ENCODE peak calls at places on chromosomes 4 and X, in four cellular contexts. K, V, L and X are unnamed samples.

GRCh38 chr4:68267433-68267944 is 22.0 kb upstream of the TMPRSS11B start:
- DNase-seq in K (peak; percentile 1), V (no peak), L (no peak), X (no peak)

GRCh38 chr4:177032341-177032740 is 239.6 kb upstream of the VEGFC start:
- DNase-seq in K (no peak), V (no peak), L (no peak), X (no peak)

GRCh38 chr4:165872443-165873297 is at the start of gene TLL1:
- DNase-seq in K (no peak), V (no peak), L (peak; percentile 42), X (peak; percentile 7)

GRCh38 chr4:184960505-184960971 is 57.8 kb upstream of the HELT start:
- DNase-seq in K (no peak), V (no peak), L (no peak), X (no peak)

GRCh38 chr4:24666316-24666715 is 82.0 kb upstream of the DHX15 start:
- DNase-seq in K (no peak), V (no peak), L (no peak), X (no peak)

GRCh38 chrX:106670631-106671030 is 55.9 kb upstream of the RNF128 start:
- DNase-seq in K (no peak), V (no peak), L (no peak), X (no peak)

GRCh38 chrX:9048801-9049200 is 14.9 kb upstream of the FAM9B start:
- DNase-seq in K (no peak), V (no peak), L (no peak), X (no peak)

GRCh38 chr4:56320293-56320692 is 67.0 kb downstream of the AASDH start:
- DNase-seq in K (peak; percentile 9), V (no peak), L (no peak), X (no peak)

GRCh38 chr4:150518559-150518958 is 63.4 kb upstream of the MAB21L2 start:
- DNase-seq in K (peak; percentile 9), V (no peak), L (no peak), X (no peak)

GRCh38 chrX:21781976-21782375 is 24.1 kb upstream of the SMPX start:
- DNase-seq in K (no peak), V (no peak), L (no peak), X (no peak)

GRCh38 chr4:89847571-89848325 is 10.8 kb upstream of the SNCA start:
- DNase-seq in K (no peak), V (no peak), L (no peak), X (no peak)

GRCh38 chrX:120664081-120664480 is 34.2 kb upstream of the C1GALT1C1 start:
- DNase-seq in K (peak; percentile 27), V (no peak), L (no peak), X (no peak)

GRCh38 chr4:3342182-3342854 is 49.5 kb downstream of the RGS12 start:
- DNase-seq in K (peak; percentile 51), V (peak; percentile 35), L (no peak), X (no peak)

GRCh38 chr4:186015212-186015817 is 53.6 kb upstream of the TLR3 start:
- DNase-seq in K (no peak), V (no peak), L (peak; percentile 38), X (no peak)

GRCh38 chr4:11130195-11130975 is 298.3 kb downstream of the HS3ST1 start:
- DNase-seq in K (no peak), V (no peak), L (no peak), X (no peak)

GRCh38 chr4:47374477-47374876 is 89.0 kb downstream of the COMMD8 start:
- DNase-seq in K (peak; percentile 5), V (no peak), L (no peak), X (no peak)

GRCh38 chr4:102825261-102826071 is 1.9 kb downstream of the UBE2D3 start:
- DNase-seq in K (peak; percentile 78), V (peak; percentile 35), L (peak; percentile 25), X (no peak)

GRCh38 chrX:132022863-132023116 is 312 bp upstream of the STK26 start:
- DNase-seq in K (no peak), V (no peak), L (no peak), X (no peak)

GRCh38 chr4:146548443-146548842 is 26.7 kb upstream of the SLC10A7 start:
- DNase-seq in K (no peak), V (no peak), L (no peak), X (no peak)

GRCh38 chrX:144006811-144007210 is 122.9 kb downstream of the UBE2NL start:
- DNase-seq in K (peak; percentile 44), V (no peak), L (no peak), X (no peak)

GRCh38 chrX:84737471-84737871 is 235.2 kb upstream of the HDX start:
- DNase-seq in K (peak; percentile 23), V (no peak), L (no peak), X (no peak)

GRCh38 chr4:164926301-164926700 is 49.3 kb downstream of the APELA start:
- DNase-seq in K (peak; percentile 90), V (no peak), L (no peak), X (no peak)

GRCh38 chr4:80446664-80447063 is 111.1 kb downstream of the CFAP299 start:
- DNase-seq in K (peak; percentile 76), V (peak; percentile 15), L (no peak), X (no peak)

GRCh38 chr4:123478859-123479345 is 82.3 kb downstream of the SPRY1 start:
- DNase-seq in K (peak; percentile 72), V (no peak), L (no peak), X (no peak)

GRCh38 chr4:124181045-124181444 is 531.5 kb downstream of the ANKRD50 start:
- DNase-seq in K (no peak), V (no peak), L (no peak), X (no peak)

GRCh38 chr4:95531141-95531540 is 17.6 kb downstream of the UNC5C start:
- DNase-seq in K (no peak), V (no peak), L (no peak), X (no peak)

GRCh38 chr4:184310171-184310567 is 92.5 kb upstream of the ENPP6 start:
- DNase-seq in K (no peak), V (no peak), L (no peak), X (peak; percentile 57)

GRCh38 chrX:76427560-76428242 is at the start of gene MAGEE1:
- DNase-seq in K (peak; percentile 54), V (peak; percentile 16), L (peak; percentile 85), X (peak; percentile 72)

GRCh38 chr4:51855751-51856150 is 12.8 kb downstream of the DCUN1D4 start:
- DNase-seq in K (no peak), V (no peak), L (no peak), X (no peak)

GRCh38 chr4:186739802-186740434 is 16.3 kb upstream of the FAT1 start:
- DNase-seq in K (no peak), V (no peak), L (no peak), X (no peak)

GRCh38 chr4:80263541-80264351 is 2.7 kb upstream of the FGF5 start:
- DNase-seq in K (no peak), V (no peak), L (peak; percentile 55), X (no peak)

GRCh38 chrX:24082446-24082845 is 27.7 kb downstream of the EIF2S3 start:
- DNase-seq in K (no peak), V (no peak), L (no peak), X (no peak)

GRCh38 chr4:75821966-75822365 is 80.3 kb downstream of the PPEF2 start:
- DNase-seq in K (peak; percentile 58), V (no peak), L (no peak), X (no peak)

GRCh38 chr4:85792576-85792975 is 317.6 kb downstream of the ARHGAP24 start:
- DNase-seq in K (no peak), V (no peak), L (no peak), X (no peak)

GRCh38 chrX:45134303-45134702 is 66.4 kb downstream of the DIPK2B start:
- DNase-seq in K (no peak), V (no peak), L (no peak), X (no peak)

GRCh38 chr4:31411606-31412005 is 691.4 kb downstream of the PCDH7 start:
- DNase-seq in K (no peak), V (no peak), L (no peak), X (no peak)

GRCh38 chr4:87580057-87580456 is 28.3 kb upstream of the DSPP start:
- DNase-seq in K (no peak), V (no peak), L (no peak), X (no peak)

DNA sequence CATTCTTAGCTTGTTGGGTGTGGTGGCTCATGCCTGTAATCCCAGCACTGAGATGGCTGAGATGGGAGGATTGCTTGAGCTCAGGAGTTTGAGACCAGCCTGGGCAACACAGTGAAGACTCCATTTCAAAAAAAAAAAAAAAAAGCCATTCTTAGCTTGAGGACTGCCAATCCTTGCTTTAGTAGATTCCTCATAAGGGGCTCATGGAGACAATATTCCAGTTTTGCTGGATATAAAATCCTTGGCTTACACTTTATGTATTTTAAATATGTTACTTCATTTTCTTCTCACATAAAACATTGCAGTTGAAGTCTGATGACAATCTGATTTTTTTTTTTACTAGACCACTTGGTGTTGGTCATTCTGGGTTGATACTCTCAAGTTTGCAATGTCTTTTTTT is 23.5 kb downstream of the NOCT start:
- DNase-seq in K (no peak), V (no peak), L (no peak), X (no peak)
- TF ChIP-seq CTCF in K (no peak), V (no peak), L (no peak), X (no peak)

GRCh38 chr4:104394409-104394813 is 100.3 kb downstream of the CXXC4 start:
- DNase-seq in K (no peak), V (no peak), L (peak; percentile 24), X (no peak)
- TF ChIP-seq CTCF in K (no peak), V (no peak), L (no peak), X (no peak)

GRCh38 chr4:70746179-70746839 is 24.5 kb downstream of the RUFY3 start:
- DNase-seq in K (peak; percentile 89), V (peak; percentile 28), L (no peak), X (no peak)
- TF ChIP-seq CTCF in K (no peak), V (no peak), L (no peak), X (no peak)

DNA sequence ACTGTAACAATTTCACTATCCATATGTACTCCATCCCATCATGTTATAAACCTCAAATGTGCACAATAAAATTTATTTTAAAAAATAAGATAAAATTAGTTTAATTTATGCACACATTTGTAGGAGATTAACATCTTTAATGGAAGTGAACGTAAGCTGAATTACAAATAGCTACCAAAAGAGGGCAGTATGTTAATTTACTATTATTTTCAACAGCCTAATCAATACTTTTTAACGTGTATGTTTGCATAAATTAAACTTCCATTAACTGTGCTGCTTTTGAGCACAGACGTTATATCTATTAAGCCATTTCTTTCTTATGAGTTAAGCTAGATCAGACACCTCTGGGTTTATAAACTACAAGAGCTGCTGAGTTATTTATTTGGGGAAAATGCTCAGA is 56.5 kb upstream of the PHKA2 start:
- DNase-seq in K (no peak), V (no peak), L (no peak), X (no peak)
- TF ChIP-seq CTCF in K (peak; percentile 30), V (peak; percentile 22), L (peak; percentile 54), X (peak; percentile 29)

GRCh38 chrX:74931214-74931613 is 6.0 kb upstream of the NEXMIF start:
- DNase-seq in K (no peak), V (no peak), L (peak; percentile 20), X (no peak)
- TF ChIP-seq CTCF in K (no peak), V (no peak), L (no peak), X (no peak)

GRCh38 chrX:63918611-63919010 is 133.6 kb upstream of the ARHGEF9 start:
- DNase-seq in K (peak; percentile 56), V (no peak), L (peak; percentile 4), X (no peak)
- TF ChIP-seq CTCF in K (peak; percentile 42), V (no peak), L (peak; percentile 21), X (no peak)

DNA sequence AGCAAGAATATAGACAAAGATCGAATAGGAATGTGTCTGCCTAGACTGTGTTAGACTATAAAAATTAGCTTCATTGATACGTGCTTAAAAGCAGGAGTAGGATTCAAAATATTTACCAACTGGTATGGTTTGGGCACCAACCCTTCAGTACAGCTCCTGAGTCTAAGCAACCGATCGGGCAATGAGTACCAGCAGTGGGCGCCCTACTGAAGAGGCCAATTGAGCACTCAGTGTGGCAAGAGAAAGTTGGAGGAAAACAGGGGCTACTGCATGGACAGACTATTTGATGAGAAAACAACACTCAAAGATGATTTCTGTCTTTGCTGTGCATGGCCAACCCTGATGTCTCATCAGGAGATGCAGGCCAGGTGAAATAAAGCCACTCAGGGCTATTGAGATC is 176.0 kb upstream of the NWD2 start:
- DNase-seq in K (no peak), V (no peak), L (peak; percentile 59), X (no peak)
- TF ChIP-seq CTCF in K (no peak), V (no peak), L (peak; percentile 62), X (peak; percentile 4)